ENCODE peak calls at places on chromosomes 5 and 9, in seven cellular contexts. One of them, this sample, is unnamed.

GRCh38 chr9:79131876-79132377 is 439.8 kb upstream of the TLE4 start:
- DNase-seq in coronary artery: no peak
- DNase-seq in progenitor cell of endocrine pancreas: no peak
- DNase-seq in CD4-positive, alpha-beta T cell: no peak
- DNase-seq in foreskin fibroblast: no peak
- DNase-seq in neural crest cell: no peak
- DNase-seq in cardiac fibroblast: no peak
- DNase-seq in this sample: no peak

GRCh38 chr5:115424446-115424845 is 120.1 kb downstream of the FEM1C start:
- DNase-seq in coronary artery: no peak
- DNase-seq in progenitor cell of endocrine pancreas: no peak
- DNase-seq in CD4-positive, alpha-beta T cell: no peak
- DNase-seq in foreskin fibroblast: no peak
- DNase-seq in neural crest cell: no peak
- DNase-seq in cardiac fibroblast: no peak
- DNase-seq in this sample: no peak

GRCh38 chr9:114382951-114383865 is 4.6 kb downstream of the AKNA start:
- DNase-seq in coronary artery: no peak
- DNase-seq in progenitor cell of endocrine pancreas: no peak
- DNase-seq in CD4-positive, alpha-beta T cell: peak; percentile 55
- DNase-seq in foreskin fibroblast: peak; percentile 72
- DNase-seq in neural crest cell: no peak
- DNase-seq in cardiac fibroblast: peak; percentile 71
- DNase-seq in this sample: no peak

GRCh38 chr5:1468629-1469527 is 23.6 kb upstream of the SLC6A3 start:
- DNase-seq in coronary artery: no peak
- DNase-seq in progenitor cell of endocrine pancreas: no peak
- DNase-seq in CD4-positive, alpha-beta T cell: peak; percentile 26
- DNase-seq in foreskin fibroblast: no peak
- DNase-seq in neural crest cell: no peak
- DNase-seq in cardiac fibroblast: no peak
- DNase-seq in this sample: no peak

GRCh38 chr5:7884491-7885273 is 15.7 kb downstream of the MTRR start:
- DNase-seq in coronary artery: no peak
- DNase-seq in progenitor cell of endocrine pancreas: no peak
- DNase-seq in CD4-positive, alpha-beta T cell: no peak
- DNase-seq in foreskin fibroblast: peak; percentile 52
- DNase-seq in neural crest cell: no peak
- DNase-seq in cardiac fibroblast: peak; percentile 17
- DNase-seq in this sample: no peak

GRCh38 chr5:174444791-174445190 is 279.6 kb upstream of the MSX2 start:
- DNase-seq in coronary artery: no peak
- DNase-seq in progenitor cell of endocrine pancreas: no peak
- DNase-seq in CD4-positive, alpha-beta T cell: no peak
- DNase-seq in foreskin fibroblast: no peak
- DNase-seq in neural crest cell: no peak
- DNase-seq in cardiac fibroblast: no peak
- DNase-seq in this sample: no peak

GRCh38 chr5:120632430-120632829 is 168.3 kb downstream of the PRR16 start:
- DNase-seq in coronary artery: no peak
- DNase-seq in progenitor cell of endocrine pancreas: no peak
- DNase-seq in CD4-positive, alpha-beta T cell: no peak
- DNase-seq in foreskin fibroblast: no peak
- DNase-seq in neural crest cell: no peak
- DNase-seq in cardiac fibroblast: no peak
- DNase-seq in this sample: no peak

GRCh38 chr9:15936316-15936869 is 383.6 kb downstream of the CCDC171 start:
- DNase-seq in coronary artery: no peak
- DNase-seq in progenitor cell of endocrine pancreas: no peak
- DNase-seq in CD4-positive, alpha-beta T cell: no peak
- DNase-seq in foreskin fibroblast: peak; percentile 89
- DNase-seq in neural crest cell: no peak
- DNase-seq in cardiac fibroblast: peak; percentile 68
- DNase-seq in this sample: no peak

GRCh38 chr5:135442387-135443256 is 4.5 kb downstream of the DCANP1 start:
- DNase-seq in coronary artery: no peak
- DNase-seq in progenitor cell of endocrine pancreas: no peak
- DNase-seq in CD4-positive, alpha-beta T cell: no peak
- DNase-seq in foreskin fibroblast: no peak
- DNase-seq in neural crest cell: no peak
- DNase-seq in cardiac fibroblast: no peak
- DNase-seq in this sample: peak; percentile 62

GRCh38 chr9:77423841-77424240 is 224.3 kb downstream of the GNA14 start:
- DNase-seq in coronary artery: no peak
- DNase-seq in progenitor cell of endocrine pancreas: no peak
- DNase-seq in CD4-positive, alpha-beta T cell: no peak
- DNase-seq in foreskin fibroblast: no peak
- DNase-seq in neural crest cell: no peak
- DNase-seq in cardiac fibroblast: no peak
- DNase-seq in this sample: no peak

GRCh38 chr5:177440211-177440989 is 6.2 kb upstream of the PRR7 start:
- DNase-seq in coronary artery: no peak
- DNase-seq in progenitor cell of endocrine pancreas: no peak
- DNase-seq in CD4-positive, alpha-beta T cell: peak; percentile 35
- DNase-seq in foreskin fibroblast: no peak
- DNase-seq in neural crest cell: no peak
- DNase-seq in cardiac fibroblast: no peak
- DNase-seq in this sample: no peak

GRCh38 chr5:177546262-177546741 is 8.1 kb downstream of the FAM193B start:
- DNase-seq in coronary artery: peak; percentile 84
- DNase-seq in progenitor cell of endocrine pancreas: no peak
- DNase-seq in CD4-positive, alpha-beta T cell: no peak
- DNase-seq in foreskin fibroblast: peak; percentile 98
- DNase-seq in neural crest cell: no peak
- DNase-seq in cardiac fibroblast: peak; percentile 99
- DNase-seq in this sample: no peak

GRCh38 chr5:57538341-57538955 is 55.8 kb upstream of the ACTBL2 start:
- DNase-seq in coronary artery: no peak
- DNase-seq in progenitor cell of endocrine pancreas: no peak
- DNase-seq in CD4-positive, alpha-beta T cell: no peak
- DNase-seq in foreskin fibroblast: peak; percentile 82
- DNase-seq in neural crest cell: no peak
- DNase-seq in cardiac fibroblast: peak; percentile 93
- DNase-seq in this sample: no peak

GRCh38 chr5:110092955-110093785 is 403.4 kb downstream of the MAN2A1 start:
- DNase-seq in coronary artery: no peak
- DNase-seq in progenitor cell of endocrine pancreas: no peak
- DNase-seq in CD4-positive, alpha-beta T cell: no peak
- DNase-seq in foreskin fibroblast: peak; percentile 10
- DNase-seq in neural crest cell: no peak
- DNase-seq in cardiac fibroblast: peak; percentile 3
- DNase-seq in this sample: no peak

GRCh38 chr5:92560698-92561361 is 1020.2 kb downstream of the NR2F1-AS1 start:
- DNase-seq in coronary artery: no peak
- DNase-seq in progenitor cell of endocrine pancreas: no peak
- DNase-seq in CD4-positive, alpha-beta T cell: no peak
- DNase-seq in foreskin fibroblast: peak; percentile 78
- DNase-seq in neural crest cell: no peak
- DNase-seq in cardiac fibroblast: peak; percentile 65
- DNase-seq in this sample: no peak

GRCh38 chr5:107402881-107403280 is 267.9 kb downstream of the EFNA5 start:
- DNase-seq in coronary artery: no peak
- DNase-seq in progenitor cell of endocrine pancreas: no peak
- DNase-seq in CD4-positive, alpha-beta T cell: no peak
- DNase-seq in foreskin fibroblast: no peak
- DNase-seq in neural crest cell: no peak
- DNase-seq in cardiac fibroblast: no peak
- DNase-seq in this sample: peak; percentile 87

GRCh38 chr5:72649449-72649848 is 142.2 kb upstream of the ZNF366 start:
- DNase-seq in coronary artery: no peak
- DNase-seq in progenitor cell of endocrine pancreas: no peak
- DNase-seq in CD4-positive, alpha-beta T cell: no peak
- DNase-seq in foreskin fibroblast: no peak
- DNase-seq in neural crest cell: no peak
- DNase-seq in cardiac fibroblast: peak; percentile 62
- DNase-seq in this sample: no peak

GRCh38 chr5:80885698-80886000 is 74.5 kb upstream of the RASGRF2 start:
- DNase-seq in coronary artery: no peak
- DNase-seq in progenitor cell of endocrine pancreas: no peak
- DNase-seq in CD4-positive, alpha-beta T cell: no peak
- DNase-seq in foreskin fibroblast: no peak
- DNase-seq in neural crest cell: no peak
- DNase-seq in cardiac fibroblast: peak; percentile 39
- DNase-seq in this sample: no peak

DNA sequence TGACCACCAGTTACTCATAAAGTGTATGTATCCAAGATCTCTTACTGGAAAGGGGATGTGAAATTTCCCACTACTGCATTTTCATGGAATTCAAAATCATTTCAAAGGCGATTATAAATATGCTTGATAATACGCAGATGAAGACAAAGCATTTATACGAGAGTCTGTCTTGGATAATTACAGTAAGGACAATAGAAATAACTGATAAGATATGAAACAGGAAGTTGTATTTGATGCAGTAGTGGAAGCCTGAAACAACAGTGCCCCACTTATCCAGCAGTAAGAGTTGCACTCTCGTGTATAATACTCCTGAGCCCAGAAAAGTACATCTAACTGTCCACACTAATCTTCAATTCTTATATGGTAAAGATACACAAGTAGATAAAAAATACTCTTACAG is 188.7 kb upstream of the POU5F2 start:
- DNase-seq in coronary artery: no peak
- DNase-seq in progenitor cell of endocrine pancreas: no peak
- DNase-seq in CD4-positive, alpha-beta T cell: no peak
- DNase-seq in foreskin fibroblast: no peak
- DNase-seq in neural crest cell: no peak
- DNase-seq in cardiac fibroblast: no peak
- DNase-seq in this sample: no peak
- TF ChIP-seq CTCF in coronary artery: no peak
- TF ChIP-seq CTCF in progenitor cell of endocrine pancreas: no peak
- TF ChIP-seq CTCF in CD4-positive, alpha-beta T cell: no peak
- TF ChIP-seq CTCF in foreskin fibroblast: no peak
- TF ChIP-seq CTCF in neural crest cell: no peak
- TF ChIP-seq CTCF in cardiac fibroblast: no peak
- TF ChIP-seq CTCF in this sample: no peak

GRCh38 chr9:137969685-137970084 is 92.1 kb downstream of the CACNA1B start:
- DNase-seq in coronary artery: no peak
- DNase-seq in progenitor cell of endocrine pancreas: no peak
- DNase-seq in CD4-positive, alpha-beta T cell: no peak
- DNase-seq in foreskin fibroblast: no peak
- DNase-seq in neural crest cell: no peak
- DNase-seq in cardiac fibroblast: no peak
- DNase-seq in this sample: no peak

GRCh38 chr9:137970098-137970497 is 92.5 kb downstream of the CACNA1B start:
- DNase-seq in coronary artery: no peak
- DNase-seq in progenitor cell of endocrine pancreas: no peak
- DNase-seq in CD4-positive, alpha-beta T cell: no peak
- DNase-seq in foreskin fibroblast: no peak
- DNase-seq in neural crest cell: no peak
- DNase-seq in cardiac fibroblast: no peak
- DNase-seq in this sample: peak; percentile 59

GRCh38 chr9:137967280-137967943 is 89.8 kb downstream of the CACNA1B start:
- DNase-seq in coronary artery: no peak
- DNase-seq in progenitor cell of endocrine pancreas: no peak
- DNase-seq in CD4-positive, alpha-beta T cell: no peak
- DNase-seq in foreskin fibroblast: no peak
- DNase-seq in neural crest cell: no peak
- DNase-seq in cardiac fibroblast: no peak
- DNase-seq in this sample: peak; percentile 62

GRCh38 chr9:137969008-137969407 is 91.4 kb downstream of the CACNA1B start:
- DNase-seq in coronary artery: no peak
- DNase-seq in progenitor cell of endocrine pancreas: no peak
- DNase-seq in CD4-positive, alpha-beta T cell: no peak
- DNase-seq in foreskin fibroblast: no peak
- DNase-seq in neural crest cell: no peak
- DNase-seq in cardiac fibroblast: no peak
- DNase-seq in this sample: peak; percentile 73

GRCh38 chr9:137968235-137968634 is 90.7 kb downstream of the CACNA1B start:
- DNase-seq in coronary artery: no peak
- DNase-seq in progenitor cell of endocrine pancreas: no peak
- DNase-seq in CD4-positive, alpha-beta T cell: no peak
- DNase-seq in foreskin fibroblast: no peak
- DNase-seq in neural crest cell: no peak
- DNase-seq in cardiac fibroblast: no peak
- DNase-seq in this sample: peak; percentile 73
- TF ChIP-seq CTCF in coronary artery: no peak
- TF ChIP-seq CTCF in progenitor cell of endocrine pancreas: peak; percentile 23
- TF ChIP-seq CTCF in CD4-positive, alpha-beta T cell: no peak
- TF ChIP-seq CTCF in foreskin fibroblast: no peak
- TF ChIP-seq CTCF in neural crest cell: no peak
- TF ChIP-seq CTCF in cardiac fibroblast: no peak
- TF ChIP-seq CTCF in this sample: no peak

GRCh38 chr5:131164161-131164930 is 710 bp downstream of the HINT1 start:
- DNase-seq in coronary artery: peak; percentile 79
- DNase-seq in progenitor cell of endocrine pancreas: peak; percentile 46
- DNase-seq in CD4-positive, alpha-beta T cell: peak; percentile 70
- DNase-seq in foreskin fibroblast: peak; percentile 91
- DNase-seq in neural crest cell: peak; percentile 54
- DNase-seq in cardiac fibroblast: peak; percentile 78
- DNase-seq in this sample: peak; percentile 89
- TF ChIP-seq CTCF in coronary artery: no peak
- TF ChIP-seq CTCF in progenitor cell of endocrine pancreas: no peak
- TF ChIP-seq CTCF in CD4-positive, alpha-beta T cell: peak; percentile 24
- TF ChIP-seq CTCF in foreskin fibroblast: no peak
- TF ChIP-seq CTCF in neural crest cell: no peak
- TF ChIP-seq CTCF in cardiac fibroblast: no peak
- TF ChIP-seq CTCF in this sample: peak; percentile 11

DNA sequence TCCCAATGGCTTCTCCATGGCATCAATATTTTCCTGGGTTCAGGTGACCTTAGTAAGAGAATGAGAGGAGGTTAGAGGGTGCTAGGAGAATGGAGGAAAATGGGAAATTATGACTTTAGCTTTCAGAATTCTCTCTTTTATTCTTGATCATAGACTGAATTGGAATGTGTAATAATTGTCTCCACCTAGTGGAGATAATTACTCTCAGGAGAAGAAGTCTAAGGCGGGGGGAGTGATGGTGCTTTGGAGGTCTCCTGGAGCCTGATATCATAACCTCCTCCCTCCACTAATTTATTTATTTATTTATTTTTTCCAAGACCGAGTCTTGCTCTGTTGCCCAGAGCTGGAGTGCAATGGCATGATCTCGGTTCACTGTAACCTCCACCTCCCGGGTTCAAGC is 221.3 kb downstream of the GRIA1 start:
- DNase-seq in coronary artery: no peak
- DNase-seq in progenitor cell of endocrine pancreas: no peak
- DNase-seq in CD4-positive, alpha-beta T cell: no peak
- DNase-seq in foreskin fibroblast: peak; percentile 15
- DNase-seq in neural crest cell: no peak
- DNase-seq in cardiac fibroblast: peak; percentile 25
- DNase-seq in this sample: no peak
- TF ChIP-seq CTCF in coronary artery: no peak
- TF ChIP-seq CTCF in progenitor cell of endocrine pancreas: no peak
- TF ChIP-seq CTCF in CD4-positive, alpha-beta T cell: no peak
- TF ChIP-seq CTCF in foreskin fibroblast: no peak
- TF ChIP-seq CTCF in neural crest cell: no peak
- TF ChIP-seq CTCF in cardiac fibroblast: peak; percentile 30
- TF ChIP-seq CTCF in this sample: peak; percentile 26

DNA sequence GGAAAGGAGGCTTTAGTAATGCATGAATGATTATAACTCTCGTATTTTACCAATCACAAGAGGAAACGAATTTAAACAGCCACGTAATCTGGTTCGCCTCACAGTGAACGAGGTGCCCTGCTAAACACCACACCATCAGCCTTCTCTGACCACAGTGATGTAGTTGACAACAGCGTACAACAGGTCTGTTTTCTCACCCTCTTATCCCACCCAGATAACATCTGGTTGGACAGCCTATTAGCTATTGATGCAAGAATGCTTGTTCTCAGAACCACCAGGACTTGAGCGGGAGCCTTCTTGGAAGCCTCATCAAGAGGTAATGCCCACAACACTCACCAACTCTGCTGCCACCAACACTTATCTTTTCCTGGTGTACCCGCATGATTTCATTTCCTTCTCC is 23.3 kb downstream of the SLC1A3 start:
- DNase-seq in coronary artery: no peak
- DNase-seq in progenitor cell of endocrine pancreas: no peak
- DNase-seq in CD4-positive, alpha-beta T cell: no peak
- DNase-seq in foreskin fibroblast: no peak
- DNase-seq in neural crest cell: no peak
- DNase-seq in cardiac fibroblast: no peak
- DNase-seq in this sample: no peak
- TF ChIP-seq CTCF in coronary artery: no peak
- TF ChIP-seq CTCF in progenitor cell of endocrine pancreas: no peak
- TF ChIP-seq CTCF in CD4-positive, alpha-beta T cell: no peak
- TF ChIP-seq CTCF in foreskin fibroblast: no peak
- TF ChIP-seq CTCF in neural crest cell: no peak
- TF ChIP-seq CTCF in cardiac fibroblast: no peak
- TF ChIP-seq CTCF in this sample: no peak

This sample was measured in osteocyte.